ENCODE peak calls at places on chromosomes 12 and 14, in nine cellular contexts. V, K, Y, Z, B, M, D, G and P are unnamed samples.

GRCh38 chr14:51846631-51847488 is 13.6 kb upstream of the GNG2 start:
- DNase-seq in V (no peak), D (peak; percentile 82), K (peak; percentile 67), Z (peak; percentile 72), Y (peak; percentile 36), M (peak; percentile 86), B (peak; percentile 53), G (peak; percentile 26), P (peak; percentile 68)

GRCh38 chr12:2877959-2878732 is 1.1 kb downstream of the RHNO1 start:
- DNase-seq in V (no peak), Z (peak; percentile 27), B (peak; percentile 53), M (no peak), D (no peak), G (no peak), K (no peak), Y (no peak), P (peak; percentile 40)

GRCh38 chr12:113900711-113901110 is 65.4 kb downstream of the RBM19 start:
- DNase-seq in M (no peak), Y (no peak), K (no peak), Z (no peak), G (no peak), B (no peak), D (no peak), V (no peak), P (no peak)

GRCh38 chr12:6327159-6327558 is 14.7 kb downstream of the TNFRSF1A start:
- DNase-seq in K (no peak), Z (no peak), G (peak; percentile 39), B (no peak), V (no peak), Y (no peak), M (no peak), D (no peak), P (no peak)

GRCh38 chr14:52473557-52473956 is 78.7 kb downstream of the TXNDC16 start:
- DNase-seq in V (no peak), Z (no peak), M (no peak), D (no peak), Y (no peak), G (no peak), K (no peak), B (peak; percentile 51), P (no peak)

GRCh38 chr12:49882248-49882850 is 21.4 kb downstream of the FAIM2 start:
- DNase-seq in B (no peak), V (no peak), M (no peak), G (no peak), Y (no peak), Z (no peak), K (no peak), D (no peak), P (no peak)

GRCh38 chr12:130281157-130281799 is 56.4 kb upstream of the PIWIL1 start:
- DNase-seq in D (peak; percentile 95), M (no peak), K (peak; percentile 15), V (no peak), B (no peak), Y (peak; percentile 24), Z (peak; percentile 30), G (no peak), P (no peak)

GRCh38 chr14:69548566-69548965 is 26.1 kb downstream of the CCDC177 start:
- DNase-seq in G (no peak), K (no peak), V (no peak), Y (no peak), D (no peak), B (no peak), Z (no peak), M (no peak), P (no peak)

GRCh38 chr12:26062566-26062965 is 62.3 kb downstream of the BHLHE41 start:
- DNase-seq in Z (no peak), D (no peak), Y (no peak), G (no peak), K (no peak), M (no peak), B (peak; percentile 57), V (no peak), P (no peak)

GRCh38 chr14:68628605-68629310 is 164.1 kb downstream of the ZFP36L1 start:
- DNase-seq in B (no peak), K (peak; percentile 60), V (no peak), Z (peak; percentile 63), D (peak; percentile 73), G (peak; percentile 21), Y (peak; percentile 83), M (no peak), P (no peak)

GRCh38 chr14:102915292-102916110 is 7.0 kb upstream of the AMN start:
- DNase-seq in D (no peak), K (no peak), Y (no peak), G (no peak), Z (no peak), B (no peak), V (no peak), M (no peak), P (peak; percentile 60)

GRCh38 chr14:102914474-102915291 is 7.8 kb upstream of the AMN start:
- DNase-seq in V (no peak), K (no peak), G (no peak), D (no peak), M (peak; percentile 55), Z (no peak), Y (no peak), B (no peak), P (peak; percentile 61)

GRCh38 chr14:102916347-102917055 is 6.0 kb upstream of the AMN start:
- DNase-seq in Z (no peak), K (no peak), M (peak; percentile 40), B (no peak), Y (no peak), V (no peak), D (no peak), G (no peak), P (no peak)

GRCh38 chr14:102917469-102918211 is 4.8 kb upstream of the AMN start:
- DNase-seq in D (peak; percentile 92), Z (peak; percentile 65), M (peak; percentile 87), Y (peak; percentile 65), K (peak; percentile 70), V (no peak), B (peak; percentile 24), G (no peak), P (no peak)

DNA sequence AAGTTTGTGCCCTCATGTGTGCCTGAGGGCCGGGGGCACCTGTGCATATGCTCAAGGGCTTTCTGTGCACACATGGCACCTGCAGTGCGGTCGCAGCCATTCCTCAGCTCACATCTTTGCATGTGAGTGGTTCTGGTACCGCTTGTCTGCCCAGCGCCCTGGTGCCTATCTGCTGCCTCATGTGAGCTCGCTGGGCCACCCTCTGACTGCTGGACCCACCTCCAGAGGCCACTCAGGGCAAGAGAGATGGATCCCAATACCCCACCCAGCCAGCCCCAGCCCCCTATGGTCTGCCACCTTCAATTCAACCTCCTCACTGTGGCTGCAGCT is 5.4 kb upstream of the AMN start:
- DNase-seq in V (no peak), B (no peak), Z (no peak), D (no peak), G (no peak), M (peak; percentile 81), Y (no peak), K (peak; percentile 42), P (no peak)
- TF ChIP-seq POLR2A in V (no peak), B (no peak), Z (no peak), D (no peak), G (no peak), M (no peak), Y (no peak), K (no peak), P (no peak)

DNA sequence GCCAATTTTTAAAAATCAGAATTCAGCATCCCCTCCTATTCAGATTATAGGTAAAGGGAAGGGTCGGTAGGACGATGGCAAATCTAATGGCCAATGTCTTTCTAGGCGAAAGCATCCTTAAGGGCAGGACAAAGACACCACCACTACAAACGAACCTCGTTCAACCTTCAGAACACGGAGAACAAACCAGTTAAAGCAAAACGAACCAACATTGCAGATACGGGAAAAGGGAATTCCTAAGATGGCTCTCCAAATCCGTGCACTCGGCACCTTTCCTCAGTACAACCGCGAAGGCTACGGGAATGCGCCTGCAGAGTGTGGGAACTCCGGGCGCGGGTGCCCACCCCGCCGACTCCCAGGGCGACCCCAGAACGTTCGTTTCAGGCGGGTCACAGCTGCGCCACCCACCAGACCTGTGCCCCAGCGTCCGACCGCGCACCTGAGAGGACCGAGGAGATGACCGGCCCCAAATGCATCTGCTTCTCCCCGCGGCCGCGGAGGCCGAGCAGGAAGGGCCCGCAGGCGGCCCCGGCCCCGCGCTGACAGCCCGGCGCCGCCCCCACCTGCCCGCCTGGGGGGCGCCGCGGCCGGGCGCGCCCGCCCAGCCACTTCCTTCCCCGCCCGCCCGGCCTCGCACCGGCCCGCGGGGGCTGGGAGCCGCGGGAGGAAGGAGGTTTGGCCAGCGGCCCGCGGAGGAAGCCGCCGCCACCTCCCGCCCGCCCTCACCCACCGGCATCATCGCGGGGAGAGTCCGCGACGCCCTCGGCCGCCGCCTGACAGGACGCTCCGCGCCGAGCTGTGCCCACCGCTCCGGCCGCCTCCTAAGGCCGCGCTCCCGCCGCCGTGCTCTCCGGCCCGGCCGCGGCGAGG is 571 bp downstream of the PPP1R13B start:
- DNase-seq in M (no peak), G (no peak), Y (peak; percentile 66), B (no peak), K (peak; percentile 52), D (peak; percentile 60), V (peak; percentile 47), Z (peak; percentile 63), P (peak; percentile 69)
- H3K27ac ChIP-seq in M (peak overlapping the region; percentile 97), G (peak overlapping the region; percentile 75), Y (peak overlapping the region; percentile 86), B (no peak overlapping the region), K (peak overlapping the region; percentile 81), D (no peak overlapping the region), V (no peak overlapping the region), Z (peak overlapping the region; percentile 67), P (peak overlapping the region; percentile 73)

DNA sequence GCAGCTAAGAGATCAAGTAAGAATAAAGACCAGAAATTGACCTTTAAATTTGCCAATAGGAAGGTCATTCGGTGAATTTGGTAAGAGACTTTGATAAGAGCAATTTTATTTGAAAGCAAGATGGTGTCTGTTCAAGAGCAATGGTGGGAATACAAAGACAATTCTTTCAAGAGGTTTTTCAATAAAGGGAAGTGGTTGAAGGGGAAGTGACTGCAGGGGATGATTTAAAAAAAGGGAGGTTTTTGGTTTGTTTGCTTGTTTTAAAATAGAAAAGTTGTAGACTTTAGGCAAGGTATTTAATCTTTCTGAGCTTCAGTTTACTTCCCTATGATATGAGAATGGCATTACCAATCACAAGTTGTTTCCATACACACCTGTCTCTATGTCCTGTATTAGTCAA is 4.3 kb upstream of the APPL2 start:
- DNase-seq in Y (no peak), M (no peak), Z (no peak), G (no peak), B (no peak), D (no peak), K (no peak), V (no peak), P (no peak)
- H3K36me3 ChIP-seq in Y (no peaks in the 10 kb centered on the region), M (no peaks in the 10 kb centered on the region), Z (no peaks in the 10 kb centered on the region), G (no peaks in the 10 kb centered on the region), B (no peaks in the 10 kb centered on the region), D (peaks cover under 1% of the 10 kb centered on the region), K (no peaks in the 10 kb centered on the region), V (no peaks in the 10 kb centered on the region), P (no peaks in the 10 kb centered on the region)

GRCh38 chr12:47744005-47744651 is 14.6 kb downstream of the RAPGEF3 start:
- DNase-seq in D (peak; percentile 83), K (peak; percentile 83), Y (peak; percentile 90), B (no peak), G (no peak), Z (peak; percentile 89), V (no peak), M (peak; percentile 70), P (no peak)
- TF ChIP-seq POLR2A in D (no peak), K (no peak), Y (no peak), B (no peak), G (no peak), Z (no peak), V (no peak), M (no peak), P (no peak)

GRCh38 chr12:57887631-57888406 is 41.3 kb upstream of the CTDSP2 start:
- DNase-seq in M (no peak), Y (no peak), K (peak; percentile 31), V (no peak), Z (peak; percentile 14), B (peak; percentile 55), D (no peak), G (peak; percentile 59), P (no peak)
- H3K27ac ChIP-seq in M (peak overlapping the region; percentile 87), Y (no peak overlapping the region), K (peak overlapping the region; percentile 99), V (peak overlapping the region; percentile 100), Z (peak overlapping the region; percentile 14), B (peak overlapping the region; percentile 90), D (no peak overlapping the region), G (peak overlapping the region; percentile 98), P (peak overlapping the region; percentile 99)